ENCODE peak calls at places on chromosome 11, in nine cellular contexts. U, N, L, K, V, E, I, C and P are unnamed samples.

GRCh38 chr11:63227521-63228107 is 15.8 kb downstream of the SLC22A25 start:
- DNase-seq in K (no peak), E (no peak), V (no peak), L (no peak), C (no peak), N (no peak), U (no peak), I (no peak), P (no peak)

GRCh38 chr11:16806791-16807190 is 68.3 kb downstream of the C11orf58 start:
- DNase-seq in L (no peak), U (no peak), C (no peak), I (no peak), N (no peak), K (no peak), E (peak; percentile 67), V (no peak), P (no peak)

GRCh38 chr11:123681007-123681406 is 26.6 kb upstream of the SCN3B start:
- DNase-seq in C (no peak), K (no peak), E (no peak), I (no peak), L (no peak), N (no peak), U (no peak), V (no peak), P (no peak)

GRCh38 chr11:30322826-30323710 is at the start of gene ARL14EP:
- DNase-seq in V (peak; percentile 81), C (peak; percentile 96), U (peak; percentile 95), E (peak; percentile 99), K (peak; percentile 94), L (peak; percentile 95), N (peak; percentile 96), I (peak; percentile 79), P (peak; percentile 98)

GRCh38 chr11:34633990-34634725 is 13.3 kb downstream of the EHF start:
- DNase-seq in U (no peak), K (no peak), E (no peak), V (no peak), I (no peak), C (no peak), L (no peak), N (no peak), P (peak; percentile 69)

GRCh38 chr11:34160049-34160721 is 54.8 kb downstream of the NAT10 start:
- DNase-seq in V (no peak), L (no peak), K (no peak), N (no peak), U (no peak), C (no peak), E (peak; percentile 68), I (no peak), P (no peak)

GRCh38 chr11:45079943-45080719 is 66.3 kb upstream of the PRDM11 start:
- DNase-seq in K (peak; percentile 51), N (no peak), C (no peak), U (no peak), E (no peak), I (no peak), V (peak; percentile 53), L (no peak), P (no peak)

GRCh38 chr11:103730151-103730940 is 306.1 kb upstream of the DDI1 start:
- DNase-seq in C (peak; percentile 3), U (no peak), E (peak; percentile 41), I (no peak), V (no peak), N (no peak), L (no peak), K (no peak), P (peak; percentile 60)

GRCh38 chr11:32396991-32397390 is 38.3 kb downstream of the WT1 start:
- DNase-seq in K (no peak), E (peak; percentile 16), N (no peak), C (no peak), U (no peak), V (no peak), L (no peak), I (no peak), P (no peak)

GRCh38 chr11:75475767-75476650 is 43.0 kb upstream of the KLHL35 start:
- DNase-seq in L (no peak), E (no peak), U (no peak), N (no peak), V (peak; percentile 4), K (peak; percentile 33), C (no peak), I (no peak), P (no peak)

GRCh38 chr11:65646921-65647701 is 9.2 kb downstream of the SIPA1 start:
- DNase-seq in N (peak; percentile 87), E (peak; percentile 25), L (no peak), U (no peak), K (peak; percentile 75), V (no peak), C (peak; percentile 57), I (no peak), P (peak; percentile 69)

GRCh38 chr11:109865558-109866186 is 227.5 kb upstream of the ZC3H12C start:
- DNase-seq in L (no peak), N (peak; percentile 31), I (no peak), U (no peak), C (no peak), V (no peak), K (no peak), E (no peak), P (no peak)

GRCh38 chr11:65501530-65502273 is 2.9 kb downstream of the MALAT1 start:
- DNase-seq in E (peak; percentile 71), N (no peak), V (no peak), U (no peak), K (no peak), C (no peak), L (no peak), I (no peak), P (peak; percentile 54)

GRCh38 chr11:14372011-14372410 is 13.0 kb upstream of the RRAS2 start:
- DNase-seq in K (no peak), C (no peak), U (no peak), L (no peak), E (no peak), N (no peak), I (no peak), V (no peak), P (no peak)

GRCh38 chr11:8567597-8568198 is 26.3 kb downstream of the STK33 start:
- DNase-seq in V (no peak), U (no peak), N (no peak), L (no peak), C (no peak), E (peak; percentile 30), K (no peak), I (no peak), P (peak; percentile 31)

GRCh38 chr11:119902656-119903181 is 173.7 kb upstream of the NECTIN1 start:
- DNase-seq in N (no peak), U (no peak), C (no peak), K (no peak), L (no peak), I (no peak), E (no peak), V (no peak), P (no peak)
- H3K4me3 ChIP-seq in N (no peak overlapping the region), U (no peak overlapping the region), C (no peak overlapping the region), K (no peak overlapping the region), L (no peak overlapping the region), I (no peak overlapping the region), E (no peak overlapping the region), V (no peak overlapping the region), P (no peak overlapping the region)

DNA sequence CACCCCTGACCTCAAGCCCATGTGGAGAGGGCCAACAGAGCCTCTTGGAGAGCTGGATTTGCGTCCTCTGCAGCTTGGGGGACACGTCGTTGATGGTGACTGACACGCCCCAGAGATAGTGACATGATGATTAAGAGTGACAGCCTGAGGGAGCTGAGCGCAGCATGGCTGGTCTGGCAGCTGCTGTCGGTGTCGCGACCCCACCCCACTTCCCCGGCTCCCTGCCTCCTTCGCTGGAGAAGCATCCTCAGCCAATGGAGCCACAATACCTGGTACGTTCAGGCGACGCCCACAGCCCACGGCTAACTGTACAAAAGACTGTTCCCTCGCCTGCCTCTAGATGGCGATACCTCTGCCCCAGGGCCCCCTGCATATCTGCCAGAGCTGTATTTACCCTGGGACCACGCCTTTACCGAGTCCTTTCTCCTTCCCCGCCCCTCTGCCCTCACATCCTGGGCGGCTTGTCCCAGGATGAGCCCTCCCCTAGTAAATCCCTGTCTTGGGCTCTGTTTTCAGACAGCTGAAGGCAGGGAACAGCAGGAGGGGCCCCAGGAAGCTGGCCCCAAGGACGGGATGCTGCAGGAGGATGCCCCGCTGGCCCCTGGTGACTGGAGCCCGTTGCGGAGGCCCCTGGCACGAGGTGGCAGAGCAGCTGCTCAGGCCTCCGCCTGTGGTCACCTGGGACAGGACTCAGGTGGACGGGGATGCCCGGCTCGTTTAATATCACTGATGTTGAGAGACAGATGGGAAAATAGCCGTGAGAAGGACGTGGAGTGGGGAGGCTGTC is 90.6 kb downstream of the RPS6KA4 start:
- DNase-seq in K (peak; percentile 75), N (peak; percentile 81), V (peak; percentile 42), I (no peak), E (peak; percentile 22), C (peak; percentile 89), U (peak; percentile 20), L (peak; percentile 84), P (peak; percentile 71)
- H3K4me3 ChIP-seq in K (no peak overlapping the region), N (peak overlapping the region; percentile 43), V (peak overlapping the region; percentile 49), I (no peak overlapping the region), E (no peak overlapping the region), C (peak overlapping the region; percentile 38), U (peak overlapping the region; percentile 28), L (no peak overlapping the region), P (peak overlapping the region; percentile 71)

GRCh38 chr11:3667149-3668035 is 3.8 kb downstream of the CHRNA10 start:
- DNase-seq in L (no peak), U (no peak), N (no peak), C (no peak), K (no peak), V (no peak), I (no peak), E (no peak), P (no peak)
- H3K4me3 ChIP-seq in L (no peak overlapping the region), U (no peak overlapping the region), N (no peak overlapping the region), C (no peak overlapping the region), K (no peak overlapping the region), V (no peak overlapping the region), I (no peak overlapping the region), E (no peak overlapping the region), P (no peak overlapping the region)

GRCh38 chr11:19777342-19778102 is 64.9 kb downstream of the NAV2 start:
- DNase-seq in U (no peak), L (peak; percentile 23), I (no peak), K (no peak), N (no peak), V (no peak), E (peak; percentile 64), C (peak; percentile 40), P (peak; percentile 51)

GRCh38 chr11:19775622-19776021 is 63.0 kb downstream of the NAV2 start:
- DNase-seq in L (no peak), U (no peak), K (no peak), N (no peak), I (no peak), E (no peak), C (no peak), V (no peak), P (no peak)

GRCh38 chr11:19774329-19774728 is 61.7 kb downstream of the NAV2 start:
- DNase-seq in N (no peak), U (no peak), L (no peak), K (no peak), E (no peak), I (no peak), V (no peak), C (no peak), P (no peak)

GRCh38 chr11:19774817-19775600 is 62.4 kb downstream of the NAV2 start:
- DNase-seq in V (no peak), K (no peak), U (no peak), I (no peak), N (no peak), C (no peak), L (no peak), E (no peak), P (no peak)

DNA sequence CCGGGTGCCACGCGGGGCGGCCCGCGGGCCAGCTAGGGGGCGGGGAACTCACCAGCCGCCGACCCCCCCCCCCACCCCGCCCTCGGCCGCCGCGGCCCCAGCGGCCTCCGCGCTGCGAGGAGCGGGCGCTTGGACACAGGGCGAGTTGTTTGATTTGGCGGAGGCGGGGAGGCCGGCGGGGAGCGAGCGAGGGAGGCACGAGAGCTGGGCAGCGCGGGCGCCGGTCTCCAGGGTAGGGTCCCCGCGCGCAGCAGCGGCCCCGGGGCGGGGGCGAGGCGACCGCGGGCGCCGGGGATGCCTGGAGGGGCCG is 64.3 kb downstream of the NAV2 start:
- DNase-seq in E (no peak), K (peak; percentile 40), V (no peak), L (peak; percentile 32), C (peak; percentile 70), U (no peak), N (peak; percentile 81), I (no peak), P (peak; percentile 73)
- H3K4me3 ChIP-seq in E (peak overlapping the region; percentile 43), K (peak overlapping the region; percentile 23), V (no peak overlapping the region), L (peak overlapping the region; percentile 44), C (peak overlapping the region; percentile 62), U (peak overlapping the region; percentile 54), N (peak overlapping the region; percentile 66), I (peak overlapping the region; percentile 48), P (peak overlapping the region; percentile 67)